ENCODE peak calls at places on chromosomes 7 and 10, in eight cellular contexts. Z, P, O, E, S, A, D and G are unnamed samples.

GRCh38 chr10:114943000-114943399 is 5.0 kb downstream of the TRUB1 start:
- DNase-seq in Z (no peak), P (no peak), O (no peak), E (no peak), S (no peak), A (no peak), D (no peak), G (no peak)

GRCh38 chr10:33721509-33721908 is 387.0 kb upstream of the NRP1 start:
- DNase-seq in Z (no peak), P (no peak), O (no peak), E (no peak), S (no peak), A (no peak), D (no peak), G (no peak)

GRCh38 chr7:13801669-13802068 is 187.8 kb downstream of the ETV1 start:
- DNase-seq in Z (no peak), P (no peak), O (no peak), E (no peak), S (no peak), A (peak; percentile 2), D (no peak), G (no peak)

GRCh38 chr7:135758531-135758932 is 9.9 kb upstream of the FAM180A start:
- DNase-seq in Z (peak; percentile 77), P (no peak), O (no peak), E (no peak), S (no peak), A (peak; percentile 57), D (no peak), G (no peak)

GRCh38 chr10:20670569-20670968 is 226.5 kb downstream of the NEBL start:
- DNase-seq in Z (no peak), P (no peak), O (no peak), E (no peak), S (no peak), A (no peak), D (no peak), G (no peak)

GRCh38 chr7:157397751-157398691 is 61.2 kb downstream of the DNAJB6 start:
- DNase-seq in Z (peak; percentile 77), P (peak; percentile 29), O (no peak), E (no peak), S (peak; percentile 34), A (peak; percentile 57), D (no peak), G (no peak)

GRCh38 chr7:93178213-93178612 is 30.0 kb upstream of the SAMD9L start:
- DNase-seq in Z (no peak), P (no peak), O (no peak), E (no peak), S (no peak), A (peak; percentile 41), D (no peak), G (peak; percentile 4)

GRCh38 chr7:36601596-36601995 is 122.7 kb downstream of the AOAH start:
- DNase-seq in Z (no peak), P (no peak), O (no peak), E (no peak), S (no peak), A (no peak), D (no peak), G (no peak)

GRCh38 chr7:43198016-43198415 is 85.6 kb downstream of the HECW1 start:
- DNase-seq in Z (no peak), P (no peak), O (no peak), E (no peak), S (no peak), A (no peak), D (no peak), G (no peak)

GRCh38 chr7:81603-82342 is 110.6 kb upstream of the FAM20C start:
- DNase-seq in Z (no peak), P (no peak), O (no peak), E (no peak), S (no peak), A (peak; percentile 31), D (no peak), G (no peak)